ENCODE peak calls at places on chromosomes 12 and 14, in eight cellular contexts. G, M, Z, E, Q, L, C and V are unnamed samples.

GRCh38 chr14:59215353-59215752 is 26.9 kb downstream of the DAAM1 start:
- DNase-seq in G (no peak), M (no peak), Z (no peak), E (peak), Q (no peak), L (peak), C (no peak), V (no peak)

GRCh38 chr14:22820731-22821130 is 5.5 kb upstream of the SLC7A7 start:
- DNase-seq in G (peak), M (no peak), Z (no peak), E (no peak), Q (no peak), L (no peak), C (no peak), V (no peak)

GRCh38 chr12:79378496-79378895 is 312.3 kb downstream of the PAWR start:
- DNase-seq in G (peak), M (no peak), Z (no peak), E (peak), Q (no peak), L (no peak), C (no peak), V (no peak)

GRCh38 chr14:50620341-50620740 is 47.8 kb downstream of the SAV1 start:
- DNase-seq in G (peak), M (no peak), Z (no peak), E (peak), Q (no peak), L (no peak), C (no peak), V (no peak)

GRCh38 chr12:105698047-105698446 is 367.6 kb downstream of the C12orf75 start:
- DNase-seq in G (peak), M (no peak), Z (no peak), E (no peak), Q (no peak), L (no peak), C (no peak), V (no peak)

GRCh38 chr12:43292699-43293098 is 259.3 kb downstream of the ADAMTS20 start:
- DNase-seq in G (peak), M (no peak), Z (no peak), E (peak), Q (no peak), L (no peak), C (peak), V (no peak)

GRCh38 chr12:58249610-58250009 is 308.2 kb downstream of the ATP23 start:
- DNase-seq in G (no peak), M (no peak), Z (no peak), E (no peak), Q (no peak), L (no peak), C (no peak), V (no peak)

GRCh38 chr12:46383654-46384450 is 11.3 kb upstream of the SLC38A2 start:
- DNase-seq in G (peak), M (peak), Z (peak), E (peak), Q (peak), L (peak), C (peak), V (peak)

GRCh38 chr12:4355843-4356327 is 23.6 kb downstream of the FGF23 start:
- DNase-seq in G (peak), M (peak), Z (no peak), E (peak), Q (no peak), L (no peak), C (no peak), V (no peak)

GRCh38 chr12:88015825-88016224 is 13.4 kb downstream of the C12orf50 start:
- DNase-seq in G (no peak), M (no peak), Z (no peak), E (no peak), Q (no peak), L (no peak), C (no peak), V (no peak)

GRCh38 chr14:104589338-104590195 is 10.0 kb downstream of the C14orf180 start:
- DNase-seq in G (no peak), M (no peak), Z (no peak), E (no peak), Q (no peak), L (no peak), C (no peak), V (no peak)

GRCh38 chr12:13940466-13940865 is 40.9 kb downstream of the GRIN2B start:
- DNase-seq in G (no peak), M (no peak), Z (no peak), E (no peak), Q (no peak), L (peak), C (no peak), V (no peak)

GRCh38 chr12:31618228-31619025 is 27.5 kb upstream of the DENND5B start:
- DNase-seq in G (peak), M (no peak), Z (no peak), E (peak), Q (no peak), L (no peak), C (no peak), V (no peak)

GRCh38 chr12:31218203-31219025 is 107.5 kb downstream of the SINHCAF start:
- DNase-seq in G (no peak), M (no peak), Z (no peak), E (no peak), Q (no peak), L (no peak), C (no peak), V (no peak)

GRCh38 chr12:123131291-123131831 is 19.5 kb downstream of the PITPNM2 start:
- DNase-seq in G (no peak), M (no peak), Z (no peak), E (no peak), Q (no peak), L (peak), C (no peak), V (no peak)

GRCh38 chr14:34985740-34986139 is 2.9 kb downstream of the SRP54 start:
- DNase-seq in G (no peak), M (no peak), Z (no peak), E (no peak), Q (no peak), L (no peak), C (no peak), V (no peak)

GRCh38 chr14:47194051-47194450 is 481.4 kb downstream of the MDGA2 start:
- DNase-seq in G (no peak), M (no peak), Z (no peak), E (no peak), Q (no peak), L (no peak), C (no peak), V (no peak)

GRCh38 chr12:80763874-80764273 is 47.2 kb downstream of the MYF5 start:
- DNase-seq in G (peak), M (no peak), Z (no peak), E (peak), Q (no peak), L (peak), C (peak), V (no peak)

GRCh38 chr12:59191372-59191771 is 271.1 kb upstream of the LRIG3 start:
- DNase-seq in G (no peak), M (no peak), Z (no peak), E (no peak), Q (no peak), L (no peak), C (no peak), V (no peak)

GRCh38 chr12:13980548-13981295 is 680 bp downstream of the GRIN2B start:
- DNase-seq in G (no peak), M (no peak), Z (no peak), E (no peak), Q (no peak), L (peak), C (no peak), V (no peak)

GRCh38 chr12:55582066-55582465 is 9.8 kb downstream of the OR2AP1 start:
- DNase-seq in G (no peak), M (no peak), Z (no peak), E (no peak), Q (no peak), L (no peak), C (no peak), V (no peak)

GRCh38 chr12:45581112-45581511 is 148.4 kb upstream of the ARID2 start:
- DNase-seq in G (no peak), M (no peak), Z (no peak), E (no peak), Q (no peak), L (no peak), C (no peak), V (no peak)

GRCh38 chr12:54038760-54039414 is 6.0 kb downstream of the HOXC5 start:
- DNase-seq in G (no peak), M (no peak), Z (no peak), E (no peak), Q (no peak), L (peak), C (no peak), V (no peak)

GRCh38 chr14:69983317-69983716 is 104.1 kb downstream of the SMOC1 start:
- DNase-seq in G (no peak), M (no peak), Z (no peak), E (no peak), Q (no peak), L (no peak), C (no peak), V (no peak)

GRCh38 chr12:14267724-14268123 is 97.8 kb upstream of the ATF7IP start:
- DNase-seq in G (no peak), M (no peak), Z (no peak), E (no peak), Q (no peak), L (no peak), C (no peak), V (no peak)

GRCh38 chr12:132399092-132400010 is 70.0 kb upstream of the GALNT9 start:
- DNase-seq in G (no peak), M (no peak), Z (no peak), E (no peak), Q (no peak), L (no peak), C (no peak), V (no peak)

GRCh38 chr12:64181504-64182291 is 40.4 kb downstream of the KICS2 start:
- DNase-seq in G (peak), M (no peak), Z (no peak), E (peak), Q (no peak), L (peak), C (peak), V (peak)

GRCh38 chr14:36522972-36523685 is 3.1 kb upstream of the NKX2-1 start:
- DNase-seq in G (no peak), M (no peak), Z (no peak), E (no peak), Q (no peak), L (no peak), C (no peak), V (no peak)

GRCh38 chr14:103395245-103395644 is 10.0 kb downstream of the MARK3 start:
- DNase-seq in G (peak), M (no peak), Z (peak), E (peak), Q (no peak), L (no peak), C (no peak), V (no peak)

GRCh38 chr12:510071-510825 is 50.5 kb downstream of the B4GALNT3 start:
- DNase-seq in G (no peak), M (no peak), Z (no peak), E (no peak), Q (no peak), L (no peak), C (no peak), V (peak)

GRCh38 chr12:6390084-6390799 is 6.3 kb downstream of the LTBR start:
- DNase-seq in G (no peak), M (no peak), Z (no peak), E (no peak), Q (no peak), L (no peak), C (no peak), V (no peak)

GRCh38 chr14:59688224-59689170 is 111.9 kb upstream of the CCDC175 start:
- DNase-seq in G (peak), M (no peak), Z (no peak), E (peak), Q (no peak), L (peak), C (peak), V (no peak)

GRCh38 chr14:105702275-105702817 is 176.0 kb downstream of the TMEM121 start:
- DNase-seq in G (no peak), M (no peak), Z (no peak), E (no peak), Q (no peak), L (no peak), C (no peak), V (no peak)

GRCh38 chr12:32322354-32322753 is 77.0 kb upstream of the FGD4 start:
- DNase-seq in G (no peak), M (no peak), Z (no peak), E (no peak), Q (no peak), L (no peak), C (no peak), V (no peak)

GRCh38 chr14:70084226-70084625 is 104.5 kb downstream of the SLC8A3 start:
- DNase-seq in G (no peak), M (no peak), Z (no peak), E (no peak), Q (no peak), L (no peak), C (no peak), V (no peak)